ENCODE peak calls at places on chromosomes 13 and 19, in six cellular contexts. W is pancreas, I is left lung, O is tibial nerve, Q is tibial artery, K is suprapubic skin. M is an unnamed sample.
A peak's percentile ranks its signal among the peaks of the same experiment; 100 is the strongest.

GRCh38 chr13:110137677-110138008 is 169.3 kb downstream of the COL4A1 start:
- DNase-seq in O (no peak), I (peak; percentile 62), Q (no peak), K (no peak), W (peak; percentile 59), M (no peak)

GRCh38 chr19:10800488-10800887 is 35.5 kb downstream of the TMED1 start:
- DNase-seq in O (no peak), W (no peak), K (no peak), Q (no peak), I (no peak), M (peak; percentile 15)

GRCh38 chr13:29907670-29908069 is 57.3 kb upstream of the UBL3 start:
- DNase-seq in Q (no peak), O (no peak), K (no peak), W (no peak), I (no peak), M (no peak)

GRCh38 chr13:94520001-94520400 is 40.5 kb upstream of the DCT start:
- DNase-seq in W (no peak), O (no peak), Q (no peak), K (no peak), I (no peak), M (no peak)

GRCh38 chr13:23159587-23160240 is 21.1 kb upstream of the SGCG start:
- DNase-seq in O (no peak), K (no peak), Q (no peak), I (no peak), W (no peak), M (no peak)

GRCh38 chr13:110323172-110323851 is 16.2 kb downstream of the COL4A2 start:
- DNase-seq in W (no peak), I (no peak), Q (peak; percentile 64), O (no peak), K (no peak), M (no peak)

GRCh38 chr19:21474671-21475181 is 30.7 kb upstream of the ZNF429 start:
- DNase-seq in O (peak; percentile 37), K (peak; percentile 84), Q (peak; percentile 85), I (peak; percentile 81), W (peak; percentile 81), M (peak; percentile 32)

GRCh38 chr19:46351241-46352041 is 4.6 kb downstream of the PPP5C start:
- DNase-seq in I (peak; percentile 84), O (no peak), W (peak; percentile 40), Q (peak; percentile 92), K (peak; percentile 85), M (no peak)

GRCh38 chr13:72204291-72204690 is 337.3 kb upstream of the DACH1 start:
- DNase-seq in Q (no peak), W (no peak), I (no peak), K (no peak), O (no peak), M (no peak)

GRCh38 chr19:30482956-30483355 is 110.8 kb downstream of the ZNF536 start:
- DNase-seq in W (no peak), Q (no peak), K (no peak), O (no peak), I (no peak), M (no peak)

GRCh38 chr19:41965127-41965526 is 6.0 kb upstream of the RABAC1 start:
- DNase-seq in W (no peak), Q (no peak), O (no peak), K (no peak), I (no peak), M (no peak)

GRCh38 chr19:45023048-45023447 is 15.8 kb upstream of the CLASRP start:
- DNase-seq in Q (no peak), W (no peak), O (no peak), K (no peak), I (no peak), M (no peak)

GRCh38 chr19:40511487-40511886 is 44.7 kb downstream of the SPTBN4 start:
- DNase-seq in O (no peak), I (no peak), Q (no peak), W (no peak), K (no peak), M (no peak)

GRCh38 chr13:112969692-112970338 is 801 bp downstream of the MCF2L start:
- DNase-seq in I (no peak), O (no peak), Q (no peak), W (no peak), K (peak; percentile 35), M (no peak)

GRCh38 chr19:41324921-41325639 is 15.1 kb downstream of the CCDC97 start:
- DNase-seq in Q (peak; percentile 89), W (no peak), K (no peak), I (peak; percentile 77), O (no peak), M (no peak)

GRCh38 chr13:39462456-39462855 is 140.5 kb downstream of the LHFPL6 start:
- DNase-seq in O (no peak), W (no peak), Q (no peak), I (no peak), K (no peak), M (no peak)
- H3K27ac ChIP-seq in O (no peak overlapping the region), W (no peak overlapping the region), Q (no peak overlapping the region), I (no peak overlapping the region), K (no peak overlapping the region), M (no peak overlapping the region)

GRCh38 chr19:27885361-27885760 is 1327.6 kb downstream of the UQCRFS1 start:
- DNase-seq in W (no peak), I (no peak), K (no peak), O (no peak), Q (no peak), M (no peak)
- H3K27ac ChIP-seq in W (no peak overlapping the region), I (no peak overlapping the region), K (no peak overlapping the region), O (no peak overlapping the region), Q (no peak overlapping the region), M (no peak overlapping the region)

DNA sequence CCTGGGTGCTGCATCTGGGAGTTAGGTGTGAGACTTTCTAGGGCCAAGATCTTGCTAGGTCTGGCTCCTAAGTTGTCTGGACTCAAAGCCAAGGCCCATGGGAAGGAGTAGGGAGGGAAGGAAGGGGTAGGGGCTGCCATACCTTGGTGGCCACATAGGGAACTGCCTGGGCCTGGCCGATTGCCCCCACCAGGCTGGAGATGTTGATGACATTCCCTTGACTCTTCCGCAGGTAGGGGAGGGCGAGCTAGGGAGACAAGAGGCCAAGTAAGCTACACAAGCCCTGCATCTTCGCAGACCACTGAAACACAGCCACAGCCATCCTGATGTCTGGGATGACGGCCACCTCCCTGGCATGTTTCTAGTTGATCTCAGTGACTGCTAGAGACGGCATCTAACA is 4.1 kb upstream of the BCAT2 start:
- DNase-seq in I (no peak), K (no peak), Q (no peak), O (no peak), W (no peak), M (no peak)
- H3K27ac ChIP-seq in I (no peak overlapping the region), K (no peak overlapping the region), Q (no peak overlapping the region), O (no peak overlapping the region), W (peak overlapping the region; percentile 70), M (no peak overlapping the region)

DNA sequence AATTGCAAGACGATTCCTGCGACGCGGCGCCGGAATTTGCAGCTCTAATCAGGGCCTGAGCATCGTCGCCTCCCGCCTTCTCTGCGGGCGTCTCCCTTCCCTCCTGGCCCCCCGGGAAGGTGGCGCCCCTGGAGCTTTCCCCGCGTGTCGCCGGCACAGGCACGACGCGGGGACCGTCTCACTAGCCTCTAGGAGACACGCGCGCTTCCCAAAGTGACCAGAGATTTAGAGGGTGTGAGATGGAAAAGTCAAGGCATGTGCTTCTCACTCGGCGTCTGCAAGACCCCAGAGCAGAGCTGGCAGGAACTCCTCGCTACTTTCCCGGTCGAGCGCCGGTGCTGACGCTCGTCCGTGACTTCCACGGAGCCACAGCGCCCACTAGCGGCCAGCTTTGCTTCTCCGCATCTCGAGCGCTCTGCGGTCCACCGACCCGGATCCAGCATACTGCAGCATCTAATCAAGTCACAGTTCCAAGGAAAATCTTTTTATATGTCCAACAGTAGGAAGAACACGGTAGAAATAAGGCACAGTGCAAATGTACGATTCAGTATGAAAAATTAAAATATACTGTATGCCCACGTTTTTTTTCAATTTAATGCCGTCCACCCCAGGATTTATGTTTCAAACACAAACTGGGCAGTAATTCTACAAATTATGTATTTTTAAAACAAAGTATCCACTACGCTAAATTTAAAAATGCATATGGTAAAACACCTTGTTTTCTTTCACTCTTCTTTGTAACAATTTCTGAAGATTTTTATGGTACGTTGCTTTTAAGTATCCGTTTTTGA is 977 bp upstream of the EFNB2 start:
- DNase-seq in O (peak; percentile 82), K (peak; percentile 92), Q (peak; percentile 88), W (peak; percentile 85), I (peak; percentile 91), M (peak; percentile 70)
- H3K27ac ChIP-seq in O (peak overlapping the region; percentile 22), K (peak overlapping the region; percentile 84), Q (peak overlapping the region; percentile 80), W (peak overlapping the region; percentile 0), I (peak overlapping the region; percentile 68), M (peak overlapping the region; percentile 61)